ENCODE peak calls at places on chromosomes 11 and 22, in eight cellular contexts. M is heart left ventricle, Y is Peyer's patch, S is frontal cortex, J is activated gamma-delta T cell treated with Interleukin-2 at 50 U/mL for 16 hours, T is fibroblast of mammary gland, U is cardiac fibroblast, V is fibroblast of lung. Q is an unnamed sample.

GRCh38 chr11:13289081-13289480 is 11.5 kb downstream of the BMAL1 start:
- DNase-seq in V (peak), J (no peak), U (peak), Y (no peak), S (no peak), T (peak), M (no peak), Q (no peak)

GRCh38 chr11:27864046-27865025 is 164.1 kb upstream of the BDNF start:
- DNase-seq in Y (no peak), V (no peak), U (no peak), M (no peak), J (no peak), T (no peak), S (no peak), Q (peak)

GRCh38 chr11:69912911-69913451 is 93.8 kb upstream of the FGF3 start:
- DNase-seq in Y (no peak), V (peak), S (no peak), M (peak), U (no peak), T (peak), J (no peak), Q (peak)

GRCh38 chr11:102306048-102306575 is 11.2 kb upstream of the BIRC3 start:
- DNase-seq in M (no peak), V (no peak), S (no peak), J (no peak), T (no peak), U (no peak), Y (peak), Q (peak)

GRCh38 chr11:75196426-75196825 is 44.1 kb upstream of the TPBGL start:
- DNase-seq in Y (no peak), M (no peak), V (no peak), S (no peak), U (no peak), J (no peak), T (no peak), Q (no peak)

GRCh38 chr11:32420937-32421532 is 14.3 kb downstream of the WT1 start:
- DNase-seq in V (no peak), U (peak), M (peak), T (no peak), S (no peak), Y (no peak), J (no peak), Q (no peak)

GRCh38 chr11:80914311-80914710 is 1473.5 kb upstream of the TENM4 start:
- DNase-seq in S (no peak), V (no peak), J (no peak), M (no peak), U (no peak), Y (no peak), T (no peak), Q (no peak)

GRCh38 chr11:27757953-27758352 is 57.7 kb upstream of the BDNF start:
- DNase-seq in S (no peak), V (peak), U (peak), J (no peak), T (peak), Y (no peak), M (no peak), Q (no peak)

GRCh38 chr22:42805998-42806481 is 51.0 kb downstream of the ARFGAP3 start:
- DNase-seq in J (no peak), T (no peak), Y (no peak), U (no peak), V (no peak), M (no peak), S (no peak), Q (no peak)

GRCh38 chr11:132972565-132972964 is 559.7 kb downstream of the OPCML start:
- DNase-seq in M (no peak), J (no peak), Y (no peak), T (no peak), U (no peak), V (no peak), S (no peak), Q (no peak)

Q was measured in small intestine.